ENCODE peak calls at places on chromosomes 3 and 15, in six cellular contexts. One of them, this sample, is unnamed.
A peak's percentile ranks its signal among the peaks of the same experiment; 100 is the strongest.

GRCh38 chr15:33729648-33730047 is 238.6 kb upstream of the CHRM5 start:
- DNase-seq in neuronal stem cell: no peak
- DNase-seq in H1: no peak
- DNase-seq in IMR-90: peak; percentile 5
- DNase-seq in H9: no peak
- DNase-seq in trophoblast cell: peak; percentile 75
- DNase-seq in this sample: peak; percentile 13

GRCh38 chr3:167675835-167676234 is 22.1 kb upstream of the WDR49 start:
- DNase-seq in H9: no peak
- DNase-seq in H1: no peak
- DNase-seq in trophoblast cell: no peak
- DNase-seq in IMR-90: no peak
- DNase-seq in neuronal stem cell: no peak
- DNase-seq in this sample: no peak

GRCh38 chr15:62896969-62897486 is 145.5 kb upstream of the TPM1 start:
- DNase-seq in H1: no peak
- DNase-seq in H9: no peak
- DNase-seq in IMR-90: peak; percentile 99
- DNase-seq in neuronal stem cell: peak; percentile 36
- DNase-seq in trophoblast cell: peak; percentile 99
- DNase-seq in this sample: peak; percentile 99

GRCh38 chr3:129101370-129102138 is 20.1 kb downstream of the RAB43 start:
- DNase-seq in IMR-90: no peak
- DNase-seq in H9: no peak
- DNase-seq in trophoblast cell: no peak
- DNase-seq in H1: no peak
- DNase-seq in neuronal stem cell: no peak
- DNase-seq in this sample: no peak

GRCh38 chr3:43071313-43071893 is 34.5 kb downstream of the POMGNT2 start:
- DNase-seq in neuronal stem cell: no peak
- DNase-seq in H9: peak; percentile 59
- DNase-seq in trophoblast cell: peak; percentile 5
- DNase-seq in H1: peak; percentile 77
- DNase-seq in IMR-90: no peak
- DNase-seq in this sample: no peak

GRCh38 chr15:78658823-78659222 is 17.8 kb upstream of the CHRNB4 start:
- DNase-seq in H1: no peak
- DNase-seq in neuronal stem cell: no peak
- DNase-seq in trophoblast cell: no peak
- DNase-seq in IMR-90: no peak
- DNase-seq in H9: no peak
- DNase-seq in this sample: no peak

GRCh38 chr15:99403597-99403996 is 152.3 kb downstream of the LRRC28 start:
- DNase-seq in trophoblast cell: peak; percentile 14
- DNase-seq in neuronal stem cell: no peak
- DNase-seq in H1: no peak
- DNase-seq in H9: no peak
- DNase-seq in IMR-90: peak; percentile 22
- DNase-seq in this sample: no peak

GRCh38 chr3:181534881-181535280 is 176.8 kb upstream of the SOX2 start:
- DNase-seq in trophoblast cell: no peak
- DNase-seq in H1: no peak
- DNase-seq in H9: no peak
- DNase-seq in neuronal stem cell: no peak
- DNase-seq in IMR-90: no peak
- DNase-seq in this sample: no peak

GRCh38 chr3:46065294-46065705 is 38.0 kb upstream of the XCR1 start:
- DNase-seq in H1: no peak
- DNase-seq in trophoblast cell: no peak
- DNase-seq in neuronal stem cell: no peak
- DNase-seq in H9: no peak
- DNase-seq in IMR-90: peak; percentile 8
- DNase-seq in this sample: no peak

GRCh38 chr15:40793216-40793989 is 13.5 kb upstream of the ZFYVE19 start:
- DNase-seq in H9: no peak
- DNase-seq in neuronal stem cell: no peak
- DNase-seq in H1: no peak
- DNase-seq in IMR-90: peak; percentile 98
- DNase-seq in trophoblast cell: peak; percentile 35
- DNase-seq in this sample: peak; percentile 89

GRCh38 chr3:136885357-136886213 is 23.6 kb downstream of the NCK1 start:
- DNase-seq in H9: no peak
- DNase-seq in trophoblast cell: no peak
- DNase-seq in neuronal stem cell: no peak
- DNase-seq in H1: no peak
- DNase-seq in IMR-90: no peak
- DNase-seq in this sample: no peak

GRCh38 chr3:147838650-147839049 is 429.5 kb downstream of the ZIC1 start:
- DNase-seq in neuronal stem cell: no peak
- DNase-seq in IMR-90: peak; percentile 24
- DNase-seq in H9: no peak
- DNase-seq in H1: no peak
- DNase-seq in trophoblast cell: no peak
- DNase-seq in this sample: peak; percentile 6

GRCh38 chr3:68854170-68854569 is 78.2 kb downstream of the TAFA4 start:
- DNase-seq in trophoblast cell: no peak
- DNase-seq in H1: no peak
- DNase-seq in neuronal stem cell: no peak
- DNase-seq in IMR-90: no peak
- DNase-seq in H9: no peak
- DNase-seq in this sample: no peak

GRCh38 chr3:50912746-50913145 is 238.0 kb downstream of the DOCK3 start:
- DNase-seq in IMR-90: no peak
- DNase-seq in trophoblast cell: no peak
- DNase-seq in neuronal stem cell: no peak
- DNase-seq in H1: no peak
- DNase-seq in H9: peak; percentile 48
- DNase-seq in this sample: no peak

GRCh38 chr3:139675327-139675726 is 2.4 kb downstream of the NMNAT3 start:
- DNase-seq in neuronal stem cell: no peak
- DNase-seq in H9: peak; percentile 38
- DNase-seq in IMR-90: no peak
- DNase-seq in trophoblast cell: no peak
- DNase-seq in H1: no peak
- DNase-seq in this sample: no peak

GRCh38 chr3:113623324-113623723 is 73.1 kb downstream of the USF3 start:
- DNase-seq in IMR-90: no peak
- DNase-seq in neuronal stem cell: no peak
- DNase-seq in H9: peak; percentile 72
- DNase-seq in H1: peak; percentile 62
- DNase-seq in trophoblast cell: peak; percentile 82
- DNase-seq in this sample: peak; percentile 6

GRCh38 chr3:149534671-149535394 is 60.3 kb downstream of the TM4SF4 start:
- DNase-seq in IMR-90: peak; percentile 67
- DNase-seq in H1: no peak
- DNase-seq in trophoblast cell: no peak
- DNase-seq in H9: no peak
- DNase-seq in neuronal stem cell: no peak
- DNase-seq in this sample: peak; percentile 82

GRCh38 chr3:39920271-39920670 is 110.9 kb downstream of the MYRIP start:
- DNase-seq in IMR-90: no peak
- DNase-seq in trophoblast cell: no peak
- DNase-seq in H9: no peak
- DNase-seq in neuronal stem cell: no peak
- DNase-seq in H1: no peak
- DNase-seq in this sample: no peak

GRCh38 chr15:58477228-58477627 is 45.4 kb downstream of the LIPC start:
- DNase-seq in H1: no peak
- DNase-seq in IMR-90: no peak
- DNase-seq in neuronal stem cell: no peak
- DNase-seq in H9: no peak
- DNase-seq in trophoblast cell: no peak
- DNase-seq in this sample: no peak

GRCh38 chr3:196740476-196741400 is 1.1 kb downstream of the PAK2 start:
- DNase-seq in H9: no peak
- DNase-seq in H1: no peak
- DNase-seq in IMR-90: peak; percentile 56
- DNase-seq in trophoblast cell: peak; percentile 84
- DNase-seq in neuronal stem cell: peak; percentile 43
- DNase-seq in this sample: peak; percentile 71

GRCh38 chr15:100009372-100009771 is 276.1 kb upstream of the LYSMD4 start:
- DNase-seq in H9: no peak
- DNase-seq in H1: no peak
- DNase-seq in neuronal stem cell: no peak
- DNase-seq in trophoblast cell: no peak
- DNase-seq in IMR-90: no peak
- DNase-seq in this sample: no peak

GRCh38 chr15:31366169-31366734 is 39.6 kb downstream of the KLF13 start:
- DNase-seq in IMR-90: no peak
- DNase-seq in neuronal stem cell: no peak
- DNase-seq in trophoblast cell: no peak
- DNase-seq in H1: no peak
- DNase-seq in H9: peak; percentile 59
- DNase-seq in this sample: no peak

GRCh38 chr15:81221449-81221848 is 24.8 kb downstream of the IL16 start:
- DNase-seq in trophoblast cell: no peak
- DNase-seq in IMR-90: no peak
- DNase-seq in neuronal stem cell: no peak
- DNase-seq in H1: no peak
- DNase-seq in H9: no peak
- DNase-seq in this sample: no peak
- H4K91ac ChIP-seq in trophoblast cell: no peak overlapping the region
- H4K91ac ChIP-seq in IMR-90: no peak overlapping the region
- H4K91ac ChIP-seq in neuronal stem cell: no peak overlapping the region
- H4K91ac ChIP-seq in H1: no peak overlapping the region
- H4K91ac ChIP-seq in H9: no peak overlapping the region
- H4K91ac ChIP-seq in this sample: no peak overlapping the region

GRCh38 chr15:41892621-41893421 is 1.0 kb downstream of the SPTBN5 start:
- DNase-seq in H9: no peak
- DNase-seq in IMR-90: no peak
- DNase-seq in trophoblast cell: no peak
- DNase-seq in neuronal stem cell: no peak
- DNase-seq in H1: peak; percentile 45
- DNase-seq in this sample: no peak

GRCh38 chr15:41895491-41895890 is 1.6 kb upstream of the SPTBN5 start:
- DNase-seq in H9: no peak
- DNase-seq in neuronal stem cell: no peak
- DNase-seq in trophoblast cell: no peak
- DNase-seq in H1: no peak
- DNase-seq in IMR-90: no peak
- DNase-seq in this sample: no peak

GRCh38 chr15:41894791-41895463 is 1.1 kb upstream of the SPTBN5 start:
- DNase-seq in IMR-90: peak; percentile 78
- DNase-seq in H9: peak; percentile 58
- DNase-seq in H1: peak; percentile 57
- DNase-seq in trophoblast cell: peak; percentile 34
- DNase-seq in neuronal stem cell: no peak
- DNase-seq in this sample: peak; percentile 88

GRCh38 chr15:41893422-41894250 is at the start of gene SPTBN5:
- DNase-seq in IMR-90: no peak
- DNase-seq in trophoblast cell: no peak
- DNase-seq in H1: no peak
- DNase-seq in H9: no peak
- DNase-seq in neuronal stem cell: no peak
- DNase-seq in this sample: no peak

DNA sequence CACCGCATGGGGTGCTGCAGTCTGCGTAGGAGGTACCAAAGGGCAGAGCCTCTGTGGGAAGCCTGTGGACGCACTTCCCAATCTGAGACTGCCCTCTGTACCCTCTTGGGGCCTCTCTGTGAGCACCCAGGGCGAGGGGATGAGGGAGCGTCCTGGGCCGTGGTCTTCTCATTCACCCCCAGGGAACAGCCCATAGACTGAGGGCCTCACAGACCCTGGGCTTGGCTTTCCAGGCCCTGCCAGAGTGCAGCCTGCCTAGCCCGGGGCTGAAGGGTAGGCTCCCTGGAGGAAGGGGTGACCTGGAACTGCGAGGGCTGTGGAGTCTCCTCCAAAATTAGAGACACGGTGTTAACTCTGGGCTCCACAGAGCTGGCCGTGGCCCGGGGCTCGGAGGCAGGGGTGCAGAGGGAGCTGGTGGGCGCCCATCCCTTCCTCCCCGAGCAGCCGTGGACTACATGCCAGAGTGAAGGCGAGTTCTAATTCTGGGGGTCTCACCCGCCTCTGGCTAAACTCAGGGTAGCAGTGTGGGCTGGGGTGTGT is 468 bp upstream of the SPTBN5 start:
- DNase-seq in H9: no peak
- DNase-seq in neuronal stem cell: no peak
- DNase-seq in H1: no peak
- DNase-seq in IMR-90: no peak
- DNase-seq in trophoblast cell: no peak
- DNase-seq in this sample: no peak
- H3K23ac ChIP-seq in H9: no peak overlapping the region
- H3K23ac ChIP-seq in neuronal stem cell: peak overlapping the region; percentile 8
- H3K23ac ChIP-seq in H1: no peak overlapping the region
- H3K23ac ChIP-seq in IMR-90: no peak overlapping the region
- H3K23ac ChIP-seq in trophoblast cell: no peak overlapping the region
- H3K23ac ChIP-seq in this sample: peak overlapping the region; percentile 19

GRCh38 chr3:10968390-10968789 is 24.2 kb upstream of the SLC6A1 start:
- DNase-seq in IMR-90: no peak
- DNase-seq in H9: no peak
- DNase-seq in H1: no peak
- DNase-seq in neuronal stem cell: no peak
- DNase-seq in trophoblast cell: peak; percentile 63
- DNase-seq in this sample: no peak
- H3K9ac ChIP-seq in IMR-90: no peak overlapping the region
- H3K9ac ChIP-seq in H9: no peak overlapping the region
- H3K9ac ChIP-seq in H1: no peak overlapping the region
- H3K9ac ChIP-seq in neuronal stem cell: no peak overlapping the region
- H3K9ac ChIP-seq in trophoblast cell: no peak overlapping the region
- H3K9ac ChIP-seq in this sample: no peak overlapping the region

GRCh38 chr15:39542385-39543065 is 38.4 kb upstream of the THBS1 start:
- DNase-seq in trophoblast cell: no peak
- DNase-seq in H9: no peak
- DNase-seq in H1: no peak
- DNase-seq in IMR-90: no peak
- DNase-seq in neuronal stem cell: no peak
- DNase-seq in this sample: no peak

GRCh38 chr15:39546842-39547241 is 34.0 kb upstream of the THBS1 start:
- DNase-seq in H9: no peak
- DNase-seq in trophoblast cell: no peak
- DNase-seq in H1: no peak
- DNase-seq in neuronal stem cell: no peak
- DNase-seq in IMR-90: no peak
- DNase-seq in this sample: no peak

GRCh38 chr15:39539466-39539865 is 41.4 kb upstream of the THBS1 start:
- DNase-seq in H1: no peak
- DNase-seq in neuronal stem cell: no peak
- DNase-seq in trophoblast cell: no peak
- DNase-seq in IMR-90: peak; percentile 4
- DNase-seq in H9: no peak
- DNase-seq in this sample: no peak

GRCh38 chr15:39539973-39540558 is 40.8 kb upstream of the THBS1 start:
- DNase-seq in trophoblast cell: no peak
- DNase-seq in H1: no peak
- DNase-seq in neuronal stem cell: no peak
- DNase-seq in IMR-90: no peak
- DNase-seq in H9: no peak
- DNase-seq in this sample: no peak

DNA sequence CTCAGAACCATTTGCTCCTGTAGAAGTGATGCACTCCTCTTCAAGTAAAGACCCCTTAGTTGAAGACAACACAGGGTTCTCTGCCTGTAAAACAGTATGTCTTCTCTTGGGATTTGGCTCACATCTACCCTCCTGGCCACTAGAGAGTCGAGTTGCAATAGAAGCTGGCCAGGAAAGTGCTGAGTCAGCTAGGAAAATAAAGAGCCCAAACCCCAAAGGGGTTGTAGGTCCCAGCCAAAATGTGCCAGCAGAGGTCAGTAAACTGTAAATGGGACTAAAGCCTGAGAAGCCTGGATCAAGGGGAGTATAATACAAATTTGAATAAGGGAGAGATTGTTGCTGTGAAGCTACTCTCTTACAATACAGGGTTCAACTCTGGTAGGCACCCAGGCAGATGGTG is 37.2 kb upstream of the THBS1 start:
- DNase-seq in neuronal stem cell: no peak
- DNase-seq in trophoblast cell: no peak
- DNase-seq in H1: peak; percentile 51
- DNase-seq in IMR-90: no peak
- DNase-seq in H9: peak; percentile 70
- DNase-seq in this sample: no peak
- H4K91ac ChIP-seq in neuronal stem cell: no peak overlapping the region
- H4K91ac ChIP-seq in trophoblast cell: no peak overlapping the region
- H4K91ac ChIP-seq in H1: no peak overlapping the region
- H4K91ac ChIP-seq in IMR-90: no peak overlapping the region
- H4K91ac ChIP-seq in H9: no peak overlapping the region
- H4K91ac ChIP-seq in this sample: no peak overlapping the region

This sample was measured in mesenchymal stem cell.